ENCODE peak calls at places on chromosome 1, in ten cellular contexts. X is cardiac muscle cell; S is activated T-cell treated with anti-CD3 and anti-CD28 coated beads for 48 hours; V is C1 segment of cervical spinal cord; R is Kasumi-1; E is prostate gland; P is NCI-H1105; T is T-helper 2 cell; G is stimulated activated CD8-positive, alpha-beta memory T cell treated with anti-CD3 and anti-CD28 coated beads, Interleukin-4, amount 100 ng/mL, for 48 hours; Y is thoracic aorta. A is an unnamed sample.

GRCh38 chr1:43273708-43274107 is 3.9 kb downstream of the TMEM125 start:
- DNase-seq in X (no peak), S (no peak), V (no peak), R (no peak), E (no peak), P (no peak), T (no peak), G (no peak), Y (no peak), A (no peak)

GRCh38 chr1:201042663-201043461 is 19.3 kb upstream of the KIF21B start:
- DNase-seq in X (peak), S (peak), V (peak), R (peak), E (peak), P (peak), T (peak), G (peak), Y (no peak), A (peak)

GRCh38 chr1:15384301-15384901 is 25.3 kb upstream of the EFHD2 start:
- DNase-seq in X (no peak), S (no peak), V (peak), R (no peak), E (no peak), P (no peak), T (no peak), G (no peak), Y (no peak), A (peak)

GRCh38 chr1:3865606-3866160 is 8.4 kb downstream of the DFFB start:
- DNase-seq in X (no peak), S (no peak), V (no peak), R (no peak), E (no peak), P (no peak), T (no peak), G (no peak), Y (no peak), A (no peak)

GRCh38 chr1:9538669-9539164 is 548 bp upstream of the SLC25A33 start:
- DNase-seq in X (no peak), S (peak), V (no peak), R (no peak), E (no peak), P (no peak), T (no peak), G (peak), Y (no peak), A (no peak)

GRCh38 chr1:67540025-67540732 is 110.0 kb upstream of the SERBP1 start:
- DNase-seq in X (no peak), S (no peak), V (no peak), R (no peak), E (no peak), P (no peak), T (no peak), G (no peak), Y (no peak), A (no peak)

GRCh38 chr1:21911205-21912001 is 25.7 kb downstream of the HSPG2 start:
- DNase-seq in X (peak), S (no peak), V (no peak), R (no peak), E (no peak), P (no peak), T (no peak), G (no peak), Y (no peak), A (no peak)

GRCh38 chr1:210025870-210026269 is 87.9 kb downstream of the SYT14 start:
- DNase-seq in X (no peak), S (no peak), V (no peak), R (no peak), E (no peak), P (no peak), T (no peak), G (no peak), Y (no peak), A (no peak)

GRCh38 chr1:173354937-173355280 is 122.2 kb upstream of the PRDX6 start:
- DNase-seq in X (no peak), S (no peak), V (no peak), R (no peak), E (no peak), P (no peak), T (no peak), G (no peak), Y (no peak), A (no peak)

GRCh38 chr1:39540504-39541031 is 36.0 kb downstream of the PABPC4 start:
- DNase-seq in X (no peak), S (no peak), V (peak), R (no peak), E (no peak), P (no peak), T (no peak), G (no peak), Y (peak), A (peak)

A was measured in occipital lobe.